ENCODE peak calls at places on chromosomes 5 and 9, in four cellular contexts. C is K562, X is SK-N-SH, M is GM12878. Z is an unnamed sample.

GRCh38 chr5:151741678-151742423 is 16.6 kb downstream of the ATOX1 start:
- DNase-seq in M (no peak), C (no peak), X (no peak), Z (no peak)

GRCh38 chr5:166624573-166624972 is 1666.9 kb upstream of the WWC1 start:
- DNase-seq in X (no peak), M (no peak), C (no peak), Z (no peak)

GRCh38 chr5:111158105-111158744 is 66.0 kb upstream of the CAMK4 start:
- DNase-seq in C (peak), M (peak), X (peak), Z (peak)

GRCh38 chr5:113824307-113824706 is 310.8 kb downstream of the YTHDC2 start:
- DNase-seq in C (no peak), X (no peak), M (no peak), Z (no peak)

GRCh38 chr5:173909205-173909604 is 21.1 kb downstream of the CPEB4 start:
- DNase-seq in M (no peak), X (no peak), C (no peak), Z (no peak)

GRCh38 chr5:124736814-124737186 is 9.6 kb downstream of the ZNF608 start:
- DNase-seq in X (no peak), M (no peak), C (no peak), Z (no peak)

GRCh38 chr5:375921-376871 is 54.7 kb downstream of the AHRR start:
- DNase-seq in X (peak), M (no peak), C (no peak), Z (peak)

GRCh38 chr5:180381851-180382480 is 28.8 kb upstream of the GFPT2 start:
- DNase-seq in X (no peak), M (no peak), C (no peak), Z (no peak)

GRCh38 chr9:135761845-135762168 is 59.8 kb downstream of the KCNT1 start:
- DNase-seq in M (no peak), X (no peak), C (no peak), Z (no peak)

GRCh38 chr9:13181652-13182051 is 97.8 kb downstream of the MPDZ start:
- DNase-seq in M (no peak), C (no peak), X (no peak), Z (no peak)

GRCh38 chr9:97809666-97810344 is 43.2 kb upstream of the FOXE1 start:
- DNase-seq in M (no peak), C (no peak), X (no peak), Z (no peak)

GRCh38 chr5:31270396-31270795 is 76.9 kb downstream of the CDH6 start:
- DNase-seq in M (no peak), X (peak), C (peak), Z (no peak)

GRCh38 chr5:133446440-133446839 is 165.9 kb downstream of the FSTL4 start:
- DNase-seq in M (no peak), X (no peak), C (no peak), Z (no peak)
- TF ChIP-seq USF1 in M (no peak), X (no peak), C (no peak), Z (no peak)

GRCh38 chr5:140041492-140042421 is 1.3 kb downstream of the NRG2 start:
- DNase-seq in M (peak), X (peak), C (no peak), Z (peak)
- TF ChIP-seq USF1 in M (no peak), X (no peak), C (no peak), Z (no peak)

DNA sequence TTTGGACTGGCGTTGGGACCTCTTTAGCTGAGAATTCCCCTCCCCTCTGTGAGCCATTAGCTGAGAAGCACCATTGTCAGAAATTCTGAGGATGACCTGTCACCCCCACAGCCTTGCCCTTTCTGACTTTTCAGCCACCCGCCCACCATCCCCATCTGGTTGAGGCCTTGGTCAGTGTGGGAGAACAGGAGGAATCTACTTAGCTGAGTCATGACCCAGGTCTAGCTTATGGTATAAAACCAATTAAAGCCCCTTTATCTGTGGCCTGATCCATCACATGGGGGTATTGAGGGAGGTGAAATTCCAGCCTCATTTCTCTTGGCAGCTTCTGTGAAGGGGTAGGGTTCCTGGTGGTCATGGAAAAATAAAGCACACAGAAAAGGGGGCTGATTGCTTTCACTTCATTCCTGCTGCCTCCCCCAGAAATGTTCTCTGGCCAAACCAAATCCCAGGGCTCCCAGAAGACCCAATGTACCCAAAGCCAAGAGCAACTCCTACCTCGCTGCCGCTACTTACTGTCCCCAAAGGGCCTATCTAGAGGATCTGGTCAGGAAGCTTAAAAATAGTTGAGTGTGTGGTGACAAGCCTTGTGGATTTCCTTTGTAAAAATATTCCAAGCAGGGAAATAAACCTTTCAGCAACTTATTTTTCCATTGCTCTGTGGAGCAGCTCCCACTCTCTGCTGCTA is 174.8 kb upstream of the TNC start:
- DNase-seq in C (no peak), M (no peak), X (no peak), Z (no peak)
- TF ChIP-seq USF1 in C (no peak), M (no peak), X (no peak), Z (no peak)

GRCh38 chr9:38018964-38019602 is 49.9 kb downstream of the SHB start:
- DNase-seq in C (no peak), X (no peak), M (no peak), Z (no peak)

GRCh38 chr9:38017885-38018186 is 51.2 kb downstream of the SHB start:
- DNase-seq in X (no peak), M (no peak), C (no peak), Z (no peak)

GRCh38 chr9:38016375-38017120 is 52.5 kb downstream of the SHB start:
- DNase-seq in X (no peak), M (no peak), C (no peak), Z (no peak)

GRCh38 chr9:38018230-38018963 is 50.6 kb downstream of the SHB start:
- DNase-seq in C (no peak), M (no peak), X (peak), Z (no peak)

GRCh38 chr9:38017149-38017884 is 51.7 kb downstream of the SHB start:
- DNase-seq in X (peak), M (no peak), C (no peak), Z (peak)
- TF ChIP-seq USF1 in X (no peak), M (no peak), C (no peak), Z (no peak)

Z was measured in WTC11.